ENCODE peak calls at places on chromosomes 7 and 10, in eight cellular contexts. One of them, this sample, is unnamed.

GRCh38 chr10:132229834-132230556 is 43.2 kb downstream of the DPYSL4 start:
- DNase-seq in A549: no peak
- DNase-seq in transverse colon: peak; percentile 22
- DNase-seq in right lobe of liver: no peak
- DNase-seq in HL-60: no peak
- DNase-seq in left lung: peak; percentile 90
- DNase-seq in CD8-positive, alpha-beta T cell: no peak
- DNase-seq in NB4: no peak
- DNase-seq in this sample: peak; percentile 33

GRCh38 chr10:63331586-63331985 is 134.2 kb downstream of the JMJD1C start:
- DNase-seq in A549: no peak
- DNase-seq in transverse colon: no peak
- DNase-seq in right lobe of liver: no peak
- DNase-seq in HL-60: no peak
- DNase-seq in left lung: no peak
- DNase-seq in CD8-positive, alpha-beta T cell: no peak
- DNase-seq in NB4: no peak
- DNase-seq in this sample: no peak

GRCh38 chr10:73338801-73339368 is 19.8 kb downstream of the CFAP70 start:
- DNase-seq in A549: no peak
- DNase-seq in transverse colon: no peak
- DNase-seq in right lobe of liver: no peak
- DNase-seq in HL-60: no peak
- DNase-seq in left lung: no peak
- DNase-seq in CD8-positive, alpha-beta T cell: no peak
- DNase-seq in NB4: no peak
- DNase-seq in this sample: no peak

GRCh38 chr10:72276421-72277339 is 3.0 kb downstream of the DDIT4 start:
- DNase-seq in A549: no peak
- DNase-seq in transverse colon: peak; percentile 44
- DNase-seq in right lobe of liver: peak; percentile 31
- DNase-seq in HL-60: no peak
- DNase-seq in left lung: no peak
- DNase-seq in CD8-positive, alpha-beta T cell: no peak
- DNase-seq in NB4: peak; percentile 14
- DNase-seq in this sample: no peak

GRCh38 chr10:118568327-118568848 is 27.1 kb downstream of the PRLHR start:
- DNase-seq in A549: peak; percentile 58
- DNase-seq in transverse colon: peak; percentile 35
- DNase-seq in right lobe of liver: no peak
- DNase-seq in HL-60: peak; percentile 49
- DNase-seq in left lung: no peak
- DNase-seq in CD8-positive, alpha-beta T cell: peak; percentile 63
- DNase-seq in NB4: peak; percentile 63
- DNase-seq in this sample: peak; percentile 16

GRCh38 chr10:102452672-102453340 is 1.5 kb upstream of the C10orf95 start:
- DNase-seq in A549: no peak
- DNase-seq in transverse colon: peak; percentile 25
- DNase-seq in right lobe of liver: peak; percentile 42
- DNase-seq in HL-60: peak; percentile 74
- DNase-seq in left lung: no peak
- DNase-seq in CD8-positive, alpha-beta T cell: peak; percentile 25
- DNase-seq in NB4: peak; percentile 84
- DNase-seq in this sample: no peak

GRCh38 chr10:81876253-81876731 is 1.3 kb downstream of the NRG3 start:
- DNase-seq in A549: no peak
- DNase-seq in transverse colon: no peak
- DNase-seq in right lobe of liver: no peak
- DNase-seq in HL-60: no peak
- DNase-seq in left lung: no peak
- DNase-seq in CD8-positive, alpha-beta T cell: no peak
- DNase-seq in NB4: no peak
- DNase-seq in this sample: no peak

GRCh38 chr7:13988765-13989137 is 715 bp downstream of the ETV1 start:
- DNase-seq in A549: no peak
- DNase-seq in transverse colon: no peak
- DNase-seq in right lobe of liver: peak; percentile 13
- DNase-seq in HL-60: no peak
- DNase-seq in left lung: no peak
- DNase-seq in CD8-positive, alpha-beta T cell: no peak
- DNase-seq in NB4: no peak
- DNase-seq in this sample: no peak

GRCh38 chr10:5591336-5591824 is 66.6 kb downstream of the CALML3 start:
- DNase-seq in A549: no peak
- DNase-seq in transverse colon: no peak
- DNase-seq in right lobe of liver: no peak
- DNase-seq in HL-60: no peak
- DNase-seq in left lung: peak; percentile 45
- DNase-seq in CD8-positive, alpha-beta T cell: no peak
- DNase-seq in NB4: no peak
- DNase-seq in this sample: no peak

GRCh38 chr10:95260397-95260881 is 30.4 kb downstream of the PDLIM1 start:
- DNase-seq in A549: peak; percentile 62
- DNase-seq in transverse colon: no peak
- DNase-seq in right lobe of liver: peak; percentile 39
- DNase-seq in HL-60: no peak
- DNase-seq in left lung: no peak
- DNase-seq in CD8-positive, alpha-beta T cell: no peak
- DNase-seq in NB4: no peak
- DNase-seq in this sample: no peak

GRCh38 chr7:8881916-8882315 is 448.5 kb downstream of the NXPH1 start:
- DNase-seq in A549: no peak
- DNase-seq in transverse colon: no peak
- DNase-seq in right lobe of liver: no peak
- DNase-seq in HL-60: no peak
- DNase-seq in left lung: no peak
- DNase-seq in CD8-positive, alpha-beta T cell: no peak
- DNase-seq in NB4: no peak
- DNase-seq in this sample: no peak

GRCh38 chr10:19730071-19730470 is 86.2 kb upstream of the PLXDC2 start:
- DNase-seq in A549: no peak
- DNase-seq in transverse colon: no peak
- DNase-seq in right lobe of liver: no peak
- DNase-seq in HL-60: no peak
- DNase-seq in left lung: no peak
- DNase-seq in CD8-positive, alpha-beta T cell: no peak
- DNase-seq in NB4: no peak
- DNase-seq in this sample: no peak

GRCh38 chr7:148735967-148736366 is 37.3 kb downstream of the CUL1 start:
- DNase-seq in A549: no peak
- DNase-seq in transverse colon: no peak
- DNase-seq in right lobe of liver: no peak
- DNase-seq in HL-60: no peak
- DNase-seq in left lung: no peak
- DNase-seq in CD8-positive, alpha-beta T cell: no peak
- DNase-seq in NB4: no peak
- DNase-seq in this sample: no peak
- TF ChIP-seq CTCF in A549: no peak
- TF ChIP-seq CTCF in transverse colon: no peak
- TF ChIP-seq CTCF in right lobe of liver: no peak
- TF ChIP-seq CTCF in HL-60: no peak
- TF ChIP-seq CTCF in left lung: no peak
- TF ChIP-seq CTCF in CD8-positive, alpha-beta T cell: no peak
- TF ChIP-seq CTCF in NB4: no peak
- TF ChIP-seq CTCF in this sample: no peak

DNA sequence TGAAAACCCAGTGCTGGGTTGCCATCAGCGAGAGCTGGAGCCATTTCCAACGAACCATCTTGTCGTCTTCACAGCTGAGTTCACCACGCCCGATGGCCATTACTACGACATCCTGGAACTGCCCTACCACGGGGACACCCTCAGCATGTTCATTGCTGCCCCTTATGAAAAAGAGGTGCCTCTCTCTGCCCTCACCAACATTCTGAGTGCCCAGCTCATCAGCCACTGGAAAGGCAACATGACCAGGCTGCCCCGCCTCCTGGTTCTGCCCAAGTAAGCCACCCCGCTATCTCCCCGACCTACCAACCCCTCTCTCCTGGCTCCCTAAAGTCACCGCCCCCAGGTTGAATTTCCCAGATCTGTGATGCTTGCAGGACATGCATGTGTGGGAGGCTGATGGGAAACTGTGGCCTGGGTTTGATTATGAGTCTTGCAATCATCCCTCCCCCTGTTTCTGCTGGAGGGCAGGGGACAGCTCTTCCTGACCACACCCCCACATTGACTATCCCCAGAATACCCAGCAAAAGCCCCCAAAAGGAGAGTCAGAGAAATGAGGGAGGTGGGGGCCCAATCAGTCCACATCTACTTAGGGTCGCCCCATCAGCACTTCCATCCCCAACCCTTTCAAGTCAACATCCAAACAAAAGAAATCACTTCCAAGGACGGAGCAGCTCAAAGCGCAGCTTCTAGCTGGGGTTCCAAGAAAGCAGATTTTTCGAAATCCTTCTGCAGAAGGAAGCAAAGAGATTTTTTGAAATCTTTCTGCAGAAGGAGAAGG is 6.9 kb downstream of the SERPINE1 start:
- DNase-seq in A549: no peak
- DNase-seq in transverse colon: no peak
- DNase-seq in right lobe of liver: no peak
- DNase-seq in HL-60: no peak
- DNase-seq in left lung: no peak
- DNase-seq in CD8-positive, alpha-beta T cell: no peak
- DNase-seq in NB4: peak; percentile 72
- DNase-seq in this sample: no peak
- H3K4me3 ChIP-seq in A549: no peak overlapping the region
- H3K4me3 ChIP-seq in transverse colon: no peak overlapping the region
- H3K4me3 ChIP-seq in right lobe of liver: no peak overlapping the region
- H3K4me3 ChIP-seq in HL-60: no peak overlapping the region
- H3K4me3 ChIP-seq in left lung: no peak overlapping the region
- H3K4me3 ChIP-seq in CD8-positive, alpha-beta T cell: no peak overlapping the region
- H3K4me3 ChIP-seq in NB4: no peak overlapping the region
- H3K4me3 ChIP-seq in this sample: no peak overlapping the region

GRCh38 chr10:51047857-51048256 is 26.4 kb upstream of the PRKG1 start:
- DNase-seq in A549: no peak
- DNase-seq in transverse colon: no peak
- DNase-seq in right lobe of liver: no peak
- DNase-seq in HL-60: no peak
- DNase-seq in left lung: no peak
- DNase-seq in CD8-positive, alpha-beta T cell: no peak
- DNase-seq in NB4: no peak
- DNase-seq in this sample: no peak
- TF ChIP-seq CTCF in A549: no peak
- TF ChIP-seq CTCF in transverse colon: no peak
- TF ChIP-seq CTCF in right lobe of liver: peak; percentile 31
- TF ChIP-seq CTCF in HL-60: no peak
- TF ChIP-seq CTCF in left lung: no peak
- TF ChIP-seq CTCF in CD8-positive, alpha-beta T cell: no peak
- TF ChIP-seq CTCF in NB4: no peak
- TF ChIP-seq CTCF in this sample: no peak

GRCh38 chr7:17168399-17168798 is 130.1 kb upstream of the AHR start:
- DNase-seq in A549: no peak
- DNase-seq in transverse colon: no peak
- DNase-seq in right lobe of liver: no peak
- DNase-seq in HL-60: no peak
- DNase-seq in left lung: no peak
- DNase-seq in CD8-positive, alpha-beta T cell: no peak
- DNase-seq in NB4: no peak
- DNase-seq in this sample: no peak
- H3K4me3 ChIP-seq in A549: no peak overlapping the region
- H3K4me3 ChIP-seq in transverse colon: no peak overlapping the region
- H3K4me3 ChIP-seq in right lobe of liver: no peak overlapping the region
- H3K4me3 ChIP-seq in HL-60: no peak overlapping the region
- H3K4me3 ChIP-seq in left lung: no peak overlapping the region
- H3K4me3 ChIP-seq in CD8-positive, alpha-beta T cell: no peak overlapping the region
- H3K4me3 ChIP-seq in NB4: no peak overlapping the region
- H3K4me3 ChIP-seq in this sample: no peak overlapping the region

DNA sequence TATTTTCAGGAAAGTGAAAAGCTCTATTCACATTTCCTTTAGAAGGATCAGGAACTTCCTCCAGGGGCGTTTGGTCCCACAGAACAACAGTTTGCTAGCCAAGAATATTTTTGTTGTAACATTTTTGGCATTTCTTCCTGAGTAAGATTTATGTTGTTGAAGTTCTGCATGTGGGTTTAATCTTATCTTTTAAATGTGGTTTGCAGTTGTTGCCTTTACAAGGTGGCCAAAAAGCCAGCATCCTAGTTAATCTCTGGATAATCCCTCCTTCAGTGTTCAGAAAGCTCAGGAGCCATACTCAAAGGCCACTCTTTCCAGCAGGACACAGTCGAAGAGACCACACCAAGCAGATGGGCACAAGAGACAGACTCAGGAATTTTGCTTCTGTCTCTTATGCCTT is 30.0 kb downstream of the SLC26A4 start:
- DNase-seq in A549: no peak
- DNase-seq in transverse colon: no peak
- DNase-seq in right lobe of liver: no peak
- DNase-seq in HL-60: no peak
- DNase-seq in left lung: no peak
- DNase-seq in CD8-positive, alpha-beta T cell: no peak
- DNase-seq in NB4: no peak
- DNase-seq in this sample: no peak
- TF ChIP-seq CTCF in A549: no peak
- TF ChIP-seq CTCF in transverse colon: no peak
- TF ChIP-seq CTCF in right lobe of liver: no peak
- TF ChIP-seq CTCF in HL-60: no peak
- TF ChIP-seq CTCF in left lung: no peak
- TF ChIP-seq CTCF in CD8-positive, alpha-beta T cell: no peak
- TF ChIP-seq CTCF in NB4: no peak
- TF ChIP-seq CTCF in this sample: no peak

DNA sequence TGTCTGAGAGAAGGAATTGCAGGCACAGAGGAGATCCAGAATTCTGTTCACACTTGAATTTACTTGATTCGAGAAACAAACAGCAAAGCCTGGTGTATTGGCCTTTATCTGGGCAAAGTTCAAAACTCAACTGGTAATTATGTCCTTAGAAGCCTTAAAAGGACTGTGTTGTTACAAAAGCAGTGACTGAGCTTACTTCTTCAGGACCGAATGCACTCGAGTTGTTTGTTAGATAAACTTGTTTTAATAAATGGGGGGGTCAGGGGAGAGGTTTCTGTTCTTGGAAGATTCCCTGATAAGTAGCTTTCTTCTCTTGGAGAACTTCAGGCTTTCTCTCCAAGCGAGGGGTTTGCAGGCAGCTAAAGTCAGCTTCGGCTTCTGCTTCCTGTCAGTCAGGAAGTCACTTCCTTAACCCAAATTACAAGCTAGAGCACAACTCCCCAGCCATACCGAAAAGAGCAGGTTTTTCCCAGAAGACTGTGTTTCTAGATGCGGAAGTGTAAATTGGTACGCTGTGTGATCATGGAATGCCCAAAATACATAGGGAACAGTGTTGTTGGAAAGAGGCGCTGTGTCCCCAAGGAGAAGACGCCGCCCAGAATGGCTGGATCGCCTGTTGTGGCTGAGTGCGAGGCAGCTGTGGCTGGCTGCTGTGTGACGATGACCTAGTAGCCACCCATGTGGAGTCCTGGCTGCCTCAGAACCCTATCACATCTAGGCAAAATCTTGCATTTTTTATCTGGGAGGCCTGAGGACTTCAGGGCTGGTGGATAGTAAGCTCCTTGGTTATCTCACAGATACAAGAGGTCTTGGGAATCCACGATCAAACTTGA is 110.4 kb downstream of the TCF7L2 start:
- DNase-seq in A549: no peak
- DNase-seq in transverse colon: peak; percentile 44
- DNase-seq in right lobe of liver: no peak
- DNase-seq in HL-60: peak; percentile 46
- DNase-seq in left lung: no peak
- DNase-seq in CD8-positive, alpha-beta T cell: no peak
- DNase-seq in NB4: peak; percentile 26
- DNase-seq in this sample: no peak
- H3K4me3 ChIP-seq in A549: no peak overlapping the region
- H3K4me3 ChIP-seq in transverse colon: no peak overlapping the region
- H3K4me3 ChIP-seq in right lobe of liver: no peak overlapping the region
- H3K4me3 ChIP-seq in HL-60: no peak overlapping the region
- H3K4me3 ChIP-seq in left lung: no peak overlapping the region
- H3K4me3 ChIP-seq in CD8-positive, alpha-beta T cell: peak overlapping the region; percentile 18
- H3K4me3 ChIP-seq in NB4: no peak overlapping the region
- H3K4me3 ChIP-seq in this sample: no peak overlapping the region